ENCODE peak calls at places on chromosomes 13 and 19, in five cellular contexts. One of them, this sample, is unnamed.
A peak's percentile ranks its signal among the peaks of the same experiment; 100 is the strongest.

GRCh38 chr13:30997697-30998547 is 65.5 kb downstream of the TEX26 start:
- DNase-seq in MM.1S: no peak
- DNase-seq in GM23338: no peak
- DNase-seq in GM23248: no peak
- DNase-seq in neural progenitor cell: no peak
- DNase-seq in this sample: no peak

GRCh38 chr13:83024955-83025594 is 857.2 kb downstream of the SLITRK1 start:
- DNase-seq in MM.1S: no peak
- DNase-seq in GM23248: no peak
- DNase-seq in GM23338: no peak
- DNase-seq in neural progenitor cell: no peak
- DNase-seq in this sample: no peak

GRCh38 chr19:33552191-33552927 is 30.8 kb upstream of the PEPD start:
- DNase-seq in neural progenitor cell: no peak
- DNase-seq in GM23338: no peak
- DNase-seq in GM23248: no peak
- DNase-seq in MM.1S: no peak
- DNase-seq in this sample: no peak

GRCh38 chr13:94999871-95000270 is 287.5 kb upstream of the SOX21 start:
- DNase-seq in MM.1S: no peak
- DNase-seq in GM23338: no peak
- DNase-seq in neural progenitor cell: no peak
- DNase-seq in GM23248: no peak
- DNase-seq in this sample: peak; percentile 40

GRCh38 chr13:114017028-114017630 is 43.3 kb upstream of the C13orf46 start:
- DNase-seq in neural progenitor cell: peak; percentile 45
- DNase-seq in MM.1S: no peak
- DNase-seq in GM23338: peak; percentile 62
- DNase-seq in GM23248: peak; percentile 47
- DNase-seq in this sample: peak; percentile 27

GRCh38 chr19:41223431-41224234 is 4.6 kb downstream of the AXL start:
- DNase-seq in MM.1S: no peak
- DNase-seq in GM23338: peak; percentile 76
- DNase-seq in neural progenitor cell: peak; percentile 81
- DNase-seq in GM23248: peak; percentile 91
- DNase-seq in this sample: peak; percentile 92

GRCh38 chr19:11849264-11849615 is 714 bp downstream of the ZNF439 start:
- DNase-seq in GM23248: no peak
- DNase-seq in neural progenitor cell: no peak
- DNase-seq in GM23338: peak; percentile 14
- DNase-seq in MM.1S: no peak
- DNase-seq in this sample: no peak

GRCh38 chr19:35509018-35509652 is 4.3 kb downstream of the DMKN start:
- DNase-seq in GM23338: peak; percentile 78
- DNase-seq in MM.1S: no peak
- DNase-seq in GM23248: peak; percentile 38
- DNase-seq in neural progenitor cell: peak; percentile 62
- DNase-seq in this sample: peak; percentile 67

GRCh38 chr13:94495806-94496205 is 16.3 kb upstream of the DCT start:
- DNase-seq in neural progenitor cell: no peak
- DNase-seq in GM23248: no peak
- DNase-seq in GM23338: no peak
- DNase-seq in MM.1S: no peak
- DNase-seq in this sample: no peak

GRCh38 chr13:50224534-50224933 is 209.3 kb downstream of the KCNRG start:
- DNase-seq in GM23338: no peak
- DNase-seq in neural progenitor cell: no peak
- DNase-seq in MM.1S: no peak
- DNase-seq in GM23248: peak; percentile 61
- DNase-seq in this sample: peak; percentile 65

GRCh38 chr19:4375164-4375619 is 25.2 kb downstream of the SH3GL1 start:
- DNase-seq in GM23248: no peak
- DNase-seq in MM.1S: no peak
- DNase-seq in GM23338: peak; percentile 85
- DNase-seq in neural progenitor cell: no peak
- DNase-seq in this sample: peak; percentile 95

GRCh38 chr19:13978306-13978705 is 26.0 kb downstream of the DCAF15 start:
- DNase-seq in neural progenitor cell: peak; percentile 97
- DNase-seq in GM23248: peak; percentile 46
- DNase-seq in GM23338: peak; percentile 99
- DNase-seq in MM.1S: no peak
- DNase-seq in this sample: no peak

GRCh38 chr19:47641891-47642485 is 33.1 kb downstream of the BICRA start:
- DNase-seq in MM.1S: no peak
- DNase-seq in GM23338: no peak
- DNase-seq in neural progenitor cell: no peak
- DNase-seq in GM23248: no peak
- DNase-seq in this sample: no peak

GRCh38 chr19:35247526-35248309 is 1.1 kb upstream of the LSR start:
- DNase-seq in GM23338: peak; percentile 99
- DNase-seq in GM23248: no peak
- DNase-seq in MM.1S: peak; percentile 87
- DNase-seq in neural progenitor cell: peak; percentile 98
- DNase-seq in this sample: peak; percentile 89

GRCh38 chr13:104773775-104774174 is 1707.6 kb upstream of the SLC10A2 start:
- DNase-seq in GM23248: peak; percentile 50
- DNase-seq in GM23338: peak; percentile 86
- DNase-seq in MM.1S: peak; percentile 62
- DNase-seq in neural progenitor cell: peak; percentile 81
- DNase-seq in this sample: peak; percentile 71

GRCh38 chr19:3586124-3586626 is 897 bp downstream of the GIPC3 start:
- DNase-seq in GM23338: peak; percentile 87
- DNase-seq in neural progenitor cell: peak; percentile 79
- DNase-seq in MM.1S: no peak
- DNase-seq in GM23248: no peak
- DNase-seq in this sample: no peak

GRCh38 chr13:99347911-99348451 is 40.8 kb upstream of the GPR183 start:
- DNase-seq in MM.1S: no peak
- DNase-seq in neural progenitor cell: no peak
- DNase-seq in GM23338: no peak
- DNase-seq in GM23248: peak; percentile 9
- DNase-seq in this sample: no peak

GRCh38 chr19:10205636-10206035 is 10.9 kb upstream of the DNMT1 start:
- DNase-seq in GM23338: no peak
- DNase-seq in GM23248: no peak
- DNase-seq in MM.1S: no peak
- DNase-seq in neural progenitor cell: no peak
- DNase-seq in this sample: no peak

GRCh38 chr19:11479470-11480080 is 1.3 kb downstream of the ELAVL3 start:
- DNase-seq in GM23338: peak; percentile 91
- DNase-seq in MM.1S: no peak
- DNase-seq in neural progenitor cell: peak; percentile 85
- DNase-seq in GM23248: peak; percentile 42
- DNase-seq in this sample: no peak

GRCh38 chr19:10419646-10420443 is 493 bp upstream of the PDE4A start:
- DNase-seq in GM23248: peak; percentile 71
- DNase-seq in MM.1S: peak; percentile 93
- DNase-seq in neural progenitor cell: peak; percentile 95
- DNase-seq in GM23338: peak; percentile 97
- DNase-seq in this sample: peak; percentile 42

GRCh38 chr19:8224394-8225145 is 15.4 kb downstream of the CERS4 start:
- DNase-seq in neural progenitor cell: no peak
- DNase-seq in MM.1S: no peak
- DNase-seq in GM23338: no peak
- DNase-seq in GM23248: peak; percentile 44
- DNase-seq in this sample: no peak

GRCh38 chr19:11921852-11922495 is 2.9 kb upstream of the ZNF700 start:
- DNase-seq in neural progenitor cell: no peak
- DNase-seq in GM23248: no peak
- DNase-seq in GM23338: no peak
- DNase-seq in MM.1S: no peak
- DNase-seq in this sample: no peak

GRCh38 chr13:114143806-114144605 is 11.6 kb upstream of the RASA3 start:
- DNase-seq in GM23338: peak; percentile 72
- DNase-seq in neural progenitor cell: peak; percentile 76
- DNase-seq in MM.1S: no peak
- DNase-seq in GM23248: no peak
- DNase-seq in this sample: no peak

GRCh38 chr19:41993612-41994483 is at the start of gene ATP1A3:
- DNase-seq in neural progenitor cell: peak; percentile 93
- DNase-seq in MM.1S: peak; percentile 66
- DNase-seq in GM23248: peak; percentile 81
- DNase-seq in GM23338: peak; percentile 85
- DNase-seq in this sample: peak; percentile 57

GRCh38 chr13:113211774-113212173 is 2.4 kb downstream of the CUL4A start:
- DNase-seq in neural progenitor cell: peak; percentile 51
- DNase-seq in GM23338: peak; percentile 78
- DNase-seq in GM23248: no peak
- DNase-seq in MM.1S: no peak
- DNase-seq in this sample: peak; percentile 19

GRCh38 chr19:13117772-13118423 is at the start of gene NACC1:
- DNase-seq in GM23338: peak; percentile 94
- DNase-seq in neural progenitor cell: peak; percentile 97
- DNase-seq in GM23248: peak; percentile 97
- DNase-seq in MM.1S: peak; percentile 89
- DNase-seq in this sample: peak; percentile 95

GRCh38 chr13:46296920-46297319 is 85.2 kb downstream of the LRRC63 start:
- DNase-seq in MM.1S: no peak
- DNase-seq in GM23248: peak; percentile 92
- DNase-seq in neural progenitor cell: no peak
- DNase-seq in GM23338: no peak
- DNase-seq in this sample: peak; percentile 18

GRCh38 chr13:29993716-29994488 is 143.5 kb upstream of the UBL3 start:
- DNase-seq in GM23338: no peak
- DNase-seq in MM.1S: no peak
- DNase-seq in neural progenitor cell: no peak
- DNase-seq in GM23248: peak; percentile 96
- DNase-seq in this sample: peak; percentile 59

GRCh38 chr19:45311640-45312039 is 11.0 kb downstream of the CKM start:
- DNase-seq in GM23338: peak; percentile 52
- DNase-seq in GM23248: no peak
- DNase-seq in MM.1S: no peak
- DNase-seq in neural progenitor cell: no peak
- DNase-seq in this sample: no peak

DNA sequence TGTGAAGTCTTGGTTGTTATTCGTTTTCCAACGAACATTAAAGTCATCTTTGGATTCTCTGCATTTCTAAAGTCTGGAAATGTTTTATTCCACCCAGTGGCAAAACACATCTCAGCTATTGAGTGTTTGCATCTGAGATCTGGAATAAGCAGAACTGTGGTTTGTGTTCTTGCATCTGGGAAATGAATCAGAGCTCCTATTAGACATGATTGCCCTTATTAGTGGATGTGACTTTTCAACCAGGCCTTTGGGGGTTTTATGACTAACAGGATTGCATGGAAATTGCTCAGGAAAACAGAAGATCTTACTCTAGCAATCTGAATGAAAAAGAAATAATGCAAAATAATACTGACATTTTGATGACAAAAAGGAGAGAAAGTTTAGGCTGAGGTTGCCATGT is 488.8 kb downstream of the IRS2 start:
- DNase-seq in neural progenitor cell: no peak
- DNase-seq in GM23248: peak; percentile 93
- DNase-seq in GM23338: no peak
- DNase-seq in MM.1S: no peak
- DNase-seq in this sample: no peak
- TF ChIP-seq EZH2phosphoT487 in neural progenitor cell: no peak
- TF ChIP-seq EZH2phosphoT487 in GM23248: peak; percentile 90
- TF ChIP-seq EZH2phosphoT487 in GM23338: no peak
- TF ChIP-seq EZH2phosphoT487 in MM.1S: no peak
- TF ChIP-seq EZH2phosphoT487 in this sample: no peak

DNA sequence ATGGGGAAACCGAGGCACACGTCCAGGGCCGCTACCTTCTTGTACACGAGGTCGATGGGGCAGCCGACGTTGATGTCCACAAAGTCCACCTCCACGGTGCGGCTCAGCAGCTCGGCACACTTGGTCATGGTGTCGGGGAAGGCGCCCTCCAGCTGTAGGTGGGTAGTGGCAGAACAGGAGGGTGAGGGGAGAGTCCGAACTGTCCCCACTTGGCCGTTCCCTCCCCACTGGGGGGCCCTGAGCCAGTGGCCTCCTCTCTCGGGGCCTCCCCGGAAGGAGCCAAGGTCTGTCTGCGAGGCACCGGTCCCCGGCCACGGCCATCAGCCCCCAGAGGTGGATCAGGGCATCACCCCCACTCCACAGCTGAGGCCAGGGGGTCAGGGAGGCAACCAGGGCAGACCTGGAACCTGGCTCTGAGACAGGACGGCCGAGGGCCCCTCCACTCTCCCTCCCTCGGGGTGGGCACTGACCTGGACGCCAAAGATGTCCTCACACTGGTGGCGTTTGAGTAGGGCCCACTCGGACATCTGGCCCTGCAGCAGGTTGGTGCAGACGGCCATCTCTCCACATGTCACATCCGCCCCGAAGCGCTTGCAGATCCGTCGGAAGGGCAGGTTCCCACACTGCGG is 3.1 kb upstream of the PRR22 start:
- DNase-seq in GM23248: no peak
- DNase-seq in GM23338: no peak
- DNase-seq in MM.1S: no peak
- DNase-seq in neural progenitor cell: no peak
- DNase-seq in this sample: no peak
- TF ChIP-seq EZH2 in GM23248: no peak
- TF ChIP-seq EZH2 in GM23338: no peak
- TF ChIP-seq EZH2 in MM.1S: no peak
- TF ChIP-seq EZH2 in neural progenitor cell: no peak
- TF ChIP-seq EZH2 in this sample: no peak

GRCh38 chr19:1072371-1073015 is 5.5 kb downstream of the ARHGAP45 start:
- DNase-seq in neural progenitor cell: no peak
- DNase-seq in MM.1S: no peak
- DNase-seq in GM23338: no peak
- DNase-seq in GM23248: no peak
- DNase-seq in this sample: no peak
- H3F3A ChIP-seq in neural progenitor cell: peaks cover 31% of the 10 kb centered on the region
- H3F3A ChIP-seq in MM.1S: peaks cover 57% of the 10 kb centered on the region
- H3F3A ChIP-seq in GM23338: peaks cover 16% of the 10 kb centered on the region
- H3F3A ChIP-seq in GM23248: no peaks in the 10 kb centered on the region
- H3F3A ChIP-seq in this sample: no peaks in the 10 kb centered on the region

DNA sequence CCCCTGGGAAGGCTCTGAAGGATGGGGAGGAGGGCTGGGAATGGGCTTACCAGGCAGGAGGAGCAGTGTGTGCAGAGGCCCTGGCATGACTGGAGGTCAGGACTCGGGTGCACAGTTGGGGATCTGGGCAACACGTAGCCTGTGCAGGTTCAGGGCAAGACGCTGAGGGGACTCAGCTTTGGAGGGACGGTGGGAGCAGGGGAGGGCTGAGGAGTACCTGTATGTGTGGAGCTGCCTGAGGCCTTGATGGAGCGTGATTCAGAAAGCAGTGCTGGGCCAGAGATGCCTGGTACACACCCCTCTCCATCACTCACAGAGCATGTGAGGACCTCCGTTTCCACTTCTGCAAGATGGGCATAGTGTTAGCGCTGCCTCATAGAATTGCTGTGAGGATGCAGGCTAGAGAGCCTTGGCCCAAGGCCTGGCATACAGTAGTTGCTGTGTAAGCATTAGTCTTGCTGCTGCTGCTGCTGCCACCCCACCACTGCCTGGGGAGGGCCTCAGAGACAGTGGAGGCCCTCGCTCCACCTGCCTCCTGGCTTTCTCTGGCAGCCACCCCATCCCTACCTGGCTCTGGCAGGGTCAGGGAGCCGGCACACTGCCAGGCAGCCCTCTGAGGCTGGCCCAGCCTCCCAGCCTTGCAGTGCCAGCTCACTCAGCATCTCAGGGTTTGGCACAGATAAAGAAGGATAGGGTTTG is 2.4 kb downstream of the PAK4 start:
- DNase-seq in neural progenitor cell: no peak
- DNase-seq in MM.1S: no peak
- DNase-seq in GM23338: no peak
- DNase-seq in GM23248: peak; percentile 42
- DNase-seq in this sample: no peak
- TF ChIP-seq EZH2phosphoT487 in neural progenitor cell: no peak
- TF ChIP-seq EZH2phosphoT487 in MM.1S: no peak
- TF ChIP-seq EZH2phosphoT487 in GM23338: no peak
- TF ChIP-seq EZH2phosphoT487 in GM23248: no peak
- TF ChIP-seq EZH2phosphoT487 in this sample: no peak